ENCODE peak calls at places on chromosomes 13 and 19, in five cellular contexts. W is DMS153, Z is SW480, F is cardiac muscle cell, H is uterus. Y is an unnamed sample.

GRCh38 chr13:106238690-106239089 is 296.8 kb downstream of the EFNB2 start:
- DNase-seq in W (no peak), Z (no peak), F (no peak), H (no peak), Y (no peak)

GRCh38 chr13:23463631-23464030 is 30.1 kb upstream of the SACS start:
- DNase-seq in W (no peak), Z (no peak), F (no peak), H (no peak), Y (no peak)

GRCh38 chr19:54029930-54030490 is 33.7 kb downstream of the VSTM1 start:
- DNase-seq in W (no peak), Z (peak), F (peak), H (no peak), Y (peak)

GRCh38 chr13:76992548-76993001 is 694 bp downstream of the CLN5 start:
- DNase-seq in W (no peak), Z (peak), F (peak), H (peak), Y (peak)

GRCh38 chr13:110521296-110521680 is 40.2 kb downstream of the RAB20 start:
- DNase-seq in W (no peak), Z (no peak), F (no peak), H (no peak), Y (no peak)

GRCh38 chr19:57192064-57192395 is 730 bp downstream of the ZNF264 start:
- DNase-seq in W (no peak), Z (no peak), F (peak), H (no peak), Y (peak)

GRCh38 chr13:25687622-25688225 is 315.9 kb downstream of the ATP8A2 start:
- DNase-seq in W (peak), Z (no peak), F (peak), H (no peak), Y (peak)

GRCh38 chr13:43141685-43142084 is 118.3 kb downstream of the DNAJC15 start:
- DNase-seq in W (no peak), Z (no peak), F (no peak), H (no peak), Y (no peak)

GRCh38 chr13:31434613-31435012 is 234.8 kb downstream of the B3GLCT start:
- DNase-seq in W (no peak), Z (no peak), F (no peak), H (no peak), Y (no peak)

GRCh38 chr13:29482504-29482903 is 113.0 kb downstream of the SLC7A1 start:
- DNase-seq in W (no peak), Z (no peak), F (no peak), H (no peak), Y (no peak)

GRCh38 chr19:459724-460511 is 915 bp downstream of the SHC2 start:
- DNase-seq in W (no peak), Z (peak), F (peak), H (peak), Y (peak)

GRCh38 chr19:48754950-48755645 is at the start of gene FGF21:
- DNase-seq in W (no peak), Z (peak), F (no peak), H (no peak), Y (no peak)

GRCh38 chr13:33284916-33285315 is 639 bp downstream of the STARD13 start:
- DNase-seq in W (no peak), Z (peak), F (peak), H (no peak), Y (peak)